ENCODE peak calls at places on chromosome 4, in five cellular contexts. G is GM20000, E is lower leg skin, T is left kidney, S is LoVo. M is an unnamed sample.

GRCh38 chr4:111268769-111269414 is 646.0 kb upstream of the PITX2 start:
- DNase-seq in G (peak; percentile 16), E (no peak), T (no peak), S (peak; percentile 7), M (peak; percentile 52)

GRCh38 chr4:186924723-186925122 is 201.1 kb upstream of the FAT1 start:
- DNase-seq in G (no peak), E (no peak), T (no peak), S (no peak), M (no peak)

GRCh38 chr4:140901736-140902336 is 145.7 kb upstream of the TBC1D9 start:
- DNase-seq in G (no peak), E (no peak), T (no peak), S (no peak), M (no peak)

GRCh38 chr4:186557486-186557885 is 2.1 kb upstream of the MTNR1A start:
- DNase-seq in G (no peak), E (no peak), T (no peak), S (no peak), M (no peak)

GRCh38 chr4:67680568-67681222 is 20.3 kb downstream of the UBA6 start:
- DNase-seq in G (no peak), E (no peak), T (no peak), S (no peak), M (no peak)

GRCh38 chr4:42750091-42750490 is 93.2 kb upstream of the ATP8A1 start:
- DNase-seq in G (peak; percentile 10), E (no peak), T (peak; percentile 51), S (peak; percentile 17), M (peak; percentile 54)

GRCh38 chr4:47668810-47669408 is 169.0 kb downstream of the CORIN start:
- DNase-seq in G (peak; percentile 29), E (no peak), T (peak; percentile 77), S (peak; percentile 46), M (peak; percentile 57)

GRCh38 chr4:39456946-39457763 is 1.6 kb downstream of the RPL9 start:
- DNase-seq in G (no peak), E (no peak), T (no peak), S (no peak), M (no peak)

GRCh38 chr4:67332627-67333026 is 212.7 kb downstream of the CENPC start:
- DNase-seq in G (peak; percentile 4), E (no peak), T (peak; percentile 15), S (peak; percentile 11), M (peak; percentile 21)

GRCh38 chr4:138911903-138912713 is 103.5 kb upstream of the NOCT start:
- DNase-seq in G (no peak), E (no peak), T (peak; percentile 30), S (no peak), M (no peak)

GRCh38 chr4:115233600-115233999 is 120.2 kb upstream of the NDST4 start:
- DNase-seq in G (no peak), E (no peak), T (no peak), S (no peak), M (no peak)

GRCh38 chr4:132893787-132894186 is 255.3 kb upstream of the PCDH10 start:
- DNase-seq in G (no peak), E (no peak), T (no peak), S (no peak), M (no peak)

GRCh38 chr4:89134775-89135319 is 23.5 kb downstream of the TIGD2 start:
- DNase-seq in G (no peak), E (no peak), T (no peak), S (no peak), M (no peak)

GRCh38 chr4:13642576-13642975 is 15.1 kb upstream of the BOD1L1 start:
- DNase-seq in G (no peak), E (no peak), T (no peak), S (no peak), M (no peak)

GRCh38 chr4:164252286-164252685 is 501.6 kb upstream of the SMIM31 start:
- DNase-seq in G (no peak), E (no peak), T (peak; percentile 2), S (no peak), M (no peak)

GRCh38 chr4:6196324-6196723 is 4.0 kb downstream of the JAKMIP1 start:
- DNase-seq in G (no peak), E (no peak), T (no peak), S (no peak), M (no peak)

GRCh38 chr4:119124314-119124713 is 11.3 kb upstream of the MYOZ2 start:
- DNase-seq in G (no peak), E (no peak), T (peak; percentile 23), S (no peak), M (no peak)

GRCh38 chr4:143083811-143084472 is 100.8 kb upstream of the USP38 start:
- DNase-seq in G (no peak), E (no peak), T (no peak), S (no peak), M (no peak)

GRCh38 chr4:183171484-183172267 is 72.6 kb downstream of the WWC2 start:
- DNase-seq in G (no peak), E (no peak), T (peak; percentile 24), S (peak; percentile 20), M (no peak)

GRCh38 chr4:3469386-3470243 is 6.5 kb downstream of the DOK7 start:
- DNase-seq in G (no peak), E (no peak), T (no peak), S (no peak), M (no peak)

GRCh38 chr4:113444386-113444785 is 317.2 kb downstream of the CAMK2D start:
- DNase-seq in G (no peak), E (no peak), T (no peak), S (no peak), M (no peak)

GRCh38 chr4:16122225-16122624 is 38.4 kb upstream of the PROM1 start:
- DNase-seq in G (no peak), E (no peak), T (no peak), S (no peak), M (no peak)

GRCh38 chr4:13371050-13371449 is 113.1 kb downstream of the RAB28 start:
- DNase-seq in G (no peak), E (no peak), T (peak; percentile 23), S (no peak), M (no peak)

GRCh38 chr4:176001171-176002006 is 64.3 kb upstream of the WDR17 start:
- DNase-seq in G (no peak), E (no peak), T (peak; percentile 90), S (no peak), M (no peak)

GRCh38 chr4:14168919-14169318 is 541.4 kb upstream of the BOD1L1 start:
- DNase-seq in G (no peak), E (peak; percentile 66), T (no peak), S (peak; percentile 73), M (peak; percentile 60)

GRCh38 chr4:70203601-70204000 is 8.1 kb downstream of the ODAM start:
- DNase-seq in G (no peak), E (no peak), T (no peak), S (no peak), M (no peak)

GRCh38 chr4:54940996-54941395 is 184.4 kb downstream of the KDR start:
- DNase-seq in G (no peak), E (no peak), T (no peak), S (no peak), M (no peak)

GRCh38 chr4:42151568-42152506 is 618 bp downstream of the BEND4 start:
- DNase-seq in G (peak; percentile 96), E (no peak), T (peak; percentile 89), S (no peak), M (peak; percentile 53)

GRCh38 chr4:8428288-8429097 is 12.0 kb downstream of the ACOX3 start:
- DNase-seq in G (peak; percentile 95), E (peak; percentile 80), T (peak; percentile 95), S (peak; percentile 89), M (peak; percentile 90)

GRCh38 chr4:11635336-11635735 is 206.6 kb upstream of the HS3ST1 start:
- DNase-seq in G (no peak), E (no peak), T (no peak), S (peak; percentile 34), M (no peak)

GRCh38 chr4:7358100-7358735 is 76.5 kb downstream of the PSAPL1 start:
- DNase-seq in G (no peak), E (peak; percentile 50), T (peak; percentile 75), S (peak; percentile 46), M (no peak)

GRCh38 chr4:38062088-38062893 is 102.1 kb downstream of the PTTG2 start:
- DNase-seq in G (peak; percentile 60), E (peak; percentile 83), T (peak; percentile 91), S (peak; percentile 79), M (peak; percentile 79)

GRCh38 chr4:173556398-173557131 is 26.5 kb upstream of the HAND2 start:
- DNase-seq in G (no peak), E (no peak), T (no peak), S (no peak), M (no peak)

M was measured in GM12865.